ENCODE peak calls at places on chromosomes 13 and 19, in four cellular contexts. X is stomach, O is gastrocnemius medialis, F is IMR-90. H is an unnamed sample.

GRCh38 chr13:30429721-30430694 is 7.7 kb downstream of the UBE2L5 start:
- DNase-seq in X (no peak), O (no peak), F (peak), H (no peak)

GRCh38 chr19:16831531-16831930 is 2.3 kb downstream of the SIN3B start:
- DNase-seq in X (no peak), O (no peak), F (no peak), H (no peak)

GRCh38 chr13:109787135-109787954 is 962 bp upstream of the IRS2 start:
- DNase-seq in X (peak), O (no peak), F (peak), H (no peak)

GRCh38 chr13:74839656-74840055 is 642.3 kb downstream of the TBC1D4 start:
- DNase-seq in X (no peak), O (no peak), F (peak), H (no peak)

GRCh38 chr13:70923863-70924752 is 815.9 kb upstream of the KLHL1 start:
- DNase-seq in X (no peak), O (no peak), F (no peak), H (no peak)

GRCh38 chr19:48169585-48169973 is 565 bp downstream of the LIG1 start:
- DNase-seq in X (peak), O (peak), F (peak), H (peak)

GRCh38 chr19:48539503-48540096 is 12.4 kb upstream of the SULT2B1 start:
- DNase-seq in X (peak), O (no peak), F (peak), H (no peak)

GRCh38 chr19:2551172-2551863 is 75.4 kb downstream of the GADD45B start:
- DNase-seq in X (no peak), O (no peak), F (no peak), H (no peak)

GRCh38 chr13:30610311-30610710 is 7.4 kb upstream of the USPL1 start:
- DNase-seq in X (no peak), O (no peak), F (no peak), H (no peak)

GRCh38 chr19:51664997-51665396 is 18.4 kb upstream of the SIGLEC14 start:
- DNase-seq in X (no peak), O (no peak), F (no peak), H (no peak)

GRCh38 chr13:46295531-46296464 is 84.1 kb downstream of the LRRC63 start:
- DNase-seq in X (peak), O (no peak), F (peak), H (peak)

DNA sequence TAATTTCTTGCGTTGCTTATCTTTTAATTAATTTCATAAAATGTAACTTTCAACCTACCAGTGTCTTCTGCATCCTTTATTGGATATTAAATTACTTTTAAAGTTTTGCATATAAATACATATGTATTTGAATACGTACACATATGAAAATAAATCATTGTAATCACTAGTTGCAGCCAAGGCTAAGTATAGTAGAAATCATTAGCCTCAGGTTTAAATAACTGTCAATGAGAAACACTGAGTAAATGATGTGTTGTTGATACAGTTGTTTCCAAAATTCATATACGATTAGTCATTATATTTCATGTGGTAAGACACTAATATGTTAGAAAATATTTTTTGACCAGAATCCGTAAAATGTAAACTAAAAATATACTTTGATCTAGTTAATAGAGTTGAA is 1267.1 kb upstream of the PCDH20 start:
- DNase-seq in X (no peak), O (no peak), F (peak), H (no peak)
- TF ChIP-seq CTCF in X (no peak), O (no peak), F (no peak), H (no peak)

GRCh38 chr19:8213827-8214672 is 4.9 kb downstream of the CERS4 start:
- DNase-seq in X (no peak), O (no peak), F (no peak), H (no peak)
- H3K4me3 ChIP-seq in X (no peak), O (no peak), F (no peak), H (no peak)

GRCh38 chr13:51181752-51182383 is 40.3 kb upstream of the FAM124A start:
- DNase-seq in X (no peak), O (no peak), F (no peak), H (no peak)
- TF ChIP-seq POLR2A in X (no peak), O (no peak), F (no peak), H (no peak)

DNA sequence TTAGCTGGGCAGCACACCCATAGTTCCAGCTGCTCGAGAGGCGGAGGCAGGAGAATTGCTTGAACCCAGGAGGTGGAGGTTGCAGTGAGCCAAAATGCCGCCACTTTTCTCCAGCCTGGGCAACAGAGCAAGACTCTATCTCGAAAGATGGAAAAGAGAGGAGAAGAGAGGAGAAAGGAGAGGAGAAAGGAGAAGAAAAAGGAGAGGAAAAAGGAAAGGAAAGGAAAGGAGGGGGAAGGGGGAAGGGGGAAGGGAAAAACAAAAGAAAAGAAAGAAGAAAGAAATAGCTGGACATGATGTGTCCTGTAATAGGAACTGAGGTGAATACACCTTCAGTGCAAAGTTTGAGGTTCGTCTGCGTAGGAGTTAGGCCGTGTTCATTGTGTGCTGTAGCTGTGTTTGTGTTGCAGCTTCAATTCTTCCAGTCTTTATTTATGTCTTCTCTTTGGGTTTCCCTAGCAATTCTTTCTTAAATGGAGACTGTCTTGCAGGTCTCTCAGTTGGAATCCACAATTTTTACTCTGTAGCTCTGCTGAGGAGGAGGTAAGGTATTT is 13.4 kb downstream of the ZNF607 start:
- DNase-seq in X (no peak), O (no peak), F (no peak), H (no peak)
- TF ChIP-seq CTCF in X (no peak), O (no peak), F (no peak), H (no peak)

H was measured in lower leg skin.